ENCODE peak calls at places on chromosomes 2 and 18, in eight cellular contexts. T is body of pancreas, P is heart left ventricle, G is right lobe of liver, R is suprapubic skin, H is tibial nerve, B is testis, U is Peyer's patch. E is an unnamed sample.
A peak's percentile ranks its signal among the peaks of the same experiment; 100 is the strongest.

GRCh38 chr2:113103958-113104627 is 23.3 kb upstream of the IL1RN start:
- DNase-seq in T (no peak), P (no peak), G (no peak), R (no peak), H (no peak), B (no peak), U (no peak), E (no peak)

GRCh38 chr18:21115519-21116411 is 4.2 kb upstream of the ROCK1 start:
- DNase-seq in T (no peak), P (no peak), G (no peak), R (no peak), H (no peak), B (no peak), U (no peak), E (no peak)

GRCh38 chr18:54822872-54823845 is 5.1 kb upstream of the RAB27B start:
- DNase-seq in T (no peak), P (no peak), G (no peak), R (no peak), H (no peak), B (no peak), U (no peak), E (no peak)

GRCh38 chr2:212811036-212811805 is 272.6 kb upstream of the ERBB4 start:
- DNase-seq in T (no peak), P (no peak), G (no peak), R (no peak), H (no peak), B (no peak), U (no peak), E (no peak)

GRCh38 chr2:10499911-10500521 is 51.9 kb upstream of the ODC1 start:
- DNase-seq in T (no peak), P (no peak), G (peak; percentile 45), R (peak; percentile 74), H (no peak), B (no peak), U (no peak), E (peak; percentile 41)

GRCh38 chr2:20568501-20569463 is 82.1 kb downstream of the HS1BP3 start:
- DNase-seq in T (no peak), P (no peak), G (no peak), R (no peak), H (no peak), B (no peak), U (peak; percentile 48), E (peak; percentile 59)

GRCh38 chr2:217382794-217383193 is 522.9 kb upstream of the TNP1 start:
- DNase-seq in T (no peak), P (no peak), G (no peak), R (no peak), H (no peak), B (peak; percentile 81), U (no peak), E (no peak)

GRCh38 chr2:156625360-156625995 is 189.3 kb downstream of the GPD2 start:
- DNase-seq in T (no peak), P (peak; percentile 53), G (no peak), R (no peak), H (no peak), B (no peak), U (no peak), E (no peak)

GRCh38 chr18:56066524-56067215 is 478.7 kb upstream of the TCF4 start:
- DNase-seq in T (no peak), P (no peak), G (no peak), R (no peak), H (no peak), B (no peak), U (no peak), E (no peak)

GRCh38 chr2:170031288-170031687 is 146.7 kb upstream of the MYO3B start:
- DNase-seq in T (no peak), P (no peak), G (no peak), R (no peak), H (no peak), B (no peak), U (no peak), E (no peak)

GRCh38 chr2:220076734-220077133 is 449.3 kb downstream of the SLC4A3 start:
- DNase-seq in T (no peak), P (no peak), G (no peak), R (no peak), H (peak; percentile 50), B (peak; percentile 43), U (no peak), E (peak; percentile 23)

GRCh38 chr2:215356948-215357461 is 45.1 kb downstream of the ATIC start:
- DNase-seq in T (no peak), P (no peak), G (no peak), R (no peak), H (no peak), B (no peak), U (no peak), E (no peak)

GRCh38 chr2:48377646-48378045 is 152.3 kb upstream of the STON1 start:
- DNase-seq in T (no peak), P (no peak), G (no peak), R (no peak), H (no peak), B (no peak), U (no peak), E (no peak)

GRCh38 chr2:113283704-113284284 is 5.1 kb upstream of the PAX8 start:
- DNase-seq in T (peak; percentile 88), P (no peak), G (peak; percentile 79), R (no peak), H (no peak), B (peak; percentile 31), U (no peak), E (peak; percentile 88)

GRCh38 chr2:168999668-169000213 is 31.4 kb downstream of the ABCB11 start:
- DNase-seq in T (no peak), P (no peak), G (no peak), R (no peak), H (no peak), B (no peak), U (no peak), E (no peak)

DNA sequence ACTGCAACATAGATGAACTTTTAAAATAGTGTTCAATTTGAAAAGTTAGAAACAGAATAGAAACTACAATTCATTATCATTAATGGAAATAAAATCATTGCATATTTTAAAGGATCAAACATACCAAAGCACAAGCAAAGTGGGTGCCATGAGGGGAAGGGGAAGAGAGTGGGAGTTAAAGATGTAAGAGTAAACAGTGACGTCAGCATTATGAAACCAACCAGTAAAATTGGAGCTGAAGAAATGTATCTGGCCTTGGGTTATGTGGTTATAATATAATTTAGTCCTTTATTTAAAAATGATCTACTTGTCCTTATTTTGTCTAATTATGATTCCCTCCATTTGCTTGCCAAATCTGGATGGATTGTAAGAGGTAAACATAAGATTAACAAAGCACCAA is 6.0 kb downstream of the LINC00305 start:
- DNase-seq in T (no peak), P (no peak), G (no peak), R (no peak), H (no peak), B (no peak), U (no peak), E (no peak)
- H3K4me3 ChIP-seq in T (no peak overlapping the region), P (no peak overlapping the region), G (no peak overlapping the region), R (no peak overlapping the region), H (no peak overlapping the region), B (no peak overlapping the region), U (no peak overlapping the region), E (no peak overlapping the region)

GRCh38 chr2:144508162-144508765 is 11.7 kb downstream of the ZEB2 start:
- DNase-seq in T (no peak), P (no peak), G (no peak), R (no peak), H (no peak), B (no peak), U (no peak), E (no peak)
- TF ChIP-seq POLR2A in T (no peak), P (no peak), G (no peak), R (no peak), H (no peak), B (no peak), U (no peak), E (no peak)

GRCh38 chr2:101805146-101806088 is 107.9 kb downstream of the MAP4K4 start:
- DNase-seq in T (peak; percentile 55), P (peak; percentile 33), G (no peak), R (no peak), H (no peak), B (peak; percentile 66), U (no peak), E (no peak)
- H3K4me3 ChIP-seq in T (no peak overlapping the region), P (no peak overlapping the region), G (no peak overlapping the region), R (no peak overlapping the region), H (no peak overlapping the region), B (no peak overlapping the region), U (no peak overlapping the region), E (no peak overlapping the region)

DNA sequence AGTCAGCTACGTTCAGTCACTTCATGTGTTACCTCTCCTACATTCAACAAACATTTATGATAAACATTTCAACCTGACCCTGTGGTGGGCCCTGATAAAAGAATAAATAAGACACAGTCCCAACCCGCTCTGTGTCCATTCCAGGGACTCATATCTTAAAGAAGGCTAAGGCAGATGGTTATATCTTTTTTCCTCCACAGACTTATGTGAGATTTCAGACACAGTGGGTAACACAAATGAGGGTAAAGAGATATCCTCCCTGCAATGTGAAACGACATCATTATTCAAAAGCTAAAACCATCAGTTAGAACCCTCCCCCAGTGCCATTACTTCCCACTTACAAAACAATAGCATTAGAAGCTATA is 11.1 kb upstream of the HNRNPLL start:
- DNase-seq in T (no peak), P (no peak), G (no peak), R (no peak), H (no peak), B (no peak), U (no peak), E (no peak)
- TF ChIP-seq POLR2A in T (no peak), P (no peak), G (no peak), R (no peak), H (no peak), B (no peak), U (no peak), E (no peak)